ENCODE peak calls at places on chromosomes 4 and X, in seven cellular contexts. One of them, this sample, is unnamed.

GRCh38 chrX:323721-324628 is 5.4 kb upstream of the GTPBP6 start:
- DNase-seq in cardiac fibroblast: peak; percentile 68
- DNase-seq in Right ventricle myocardium superior: peak; percentile 55
- DNase-seq in EH: peak; percentile 39
- DNase-seq in HFFc6: peak; percentile 44
- DNase-seq in NCI-H2081: no peak
- DNase-seq in NCI-H146: no peak
- DNase-seq in this sample: no peak

GRCh38 chr4:148166132-148166531 is 276.1 kb downstream of the NR3C2 start:
- DNase-seq in HFFc6: no peak
- DNase-seq in Right ventricle myocardium superior: no peak
- DNase-seq in cardiac fibroblast: peak; percentile 30
- DNase-seq in NCI-H146: no peak
- DNase-seq in EH: peak; percentile 33
- DNase-seq in NCI-H2081: no peak
- DNase-seq in this sample: no peak

GRCh38 chr4:63123441-63123840 is 1285.8 kb downstream of the TECRL start:
- DNase-seq in HFFc6: no peak
- DNase-seq in Right ventricle myocardium superior: no peak
- DNase-seq in NCI-H2081: no peak
- DNase-seq in NCI-H146: no peak
- DNase-seq in EH: no peak
- DNase-seq in cardiac fibroblast: no peak
- DNase-seq in this sample: no peak

GRCh38 chrX:145825896-145826295 is 8.3 kb downstream of the SLITRK2 start:
- DNase-seq in Right ventricle myocardium superior: no peak
- DNase-seq in EH: no peak
- DNase-seq in NCI-H146: no peak
- DNase-seq in NCI-H2081: no peak
- DNase-seq in cardiac fibroblast: peak; percentile 1
- DNase-seq in HFFc6: no peak
- DNase-seq in this sample: no peak

GRCh38 chr4:97984545-97985131 is 158.6 kb downstream of the STPG2 start:
- DNase-seq in NCI-H2081: no peak
- DNase-seq in NCI-H146: no peak
- DNase-seq in cardiac fibroblast: no peak
- DNase-seq in HFFc6: no peak
- DNase-seq in Right ventricle myocardium superior: no peak
- DNase-seq in EH: no peak
- DNase-seq in this sample: peak; percentile 0

GRCh38 chr4:42709392-42710065 is 52.6 kb upstream of the ATP8A1 start:
- DNase-seq in cardiac fibroblast: no peak
- DNase-seq in Right ventricle myocardium superior: no peak
- DNase-seq in HFFc6: no peak
- DNase-seq in EH: no peak
- DNase-seq in NCI-H146: no peak
- DNase-seq in NCI-H2081: no peak
- DNase-seq in this sample: no peak

GRCh38 chr4:25925486-25926201 is 11.6 kb downstream of the SMIM20 start:
- DNase-seq in NCI-H2081: peak; percentile 79
- DNase-seq in cardiac fibroblast: peak; percentile 55
- DNase-seq in HFFc6: peak; percentile 37
- DNase-seq in NCI-H146: peak; percentile 61
- DNase-seq in Right ventricle myocardium superior: peak; percentile 65
- DNase-seq in EH: peak; percentile 52
- DNase-seq in this sample: peak; percentile 71

GRCh38 chr4:25913056-25913850 is 767 bp upstream of the SMIM20 start:
- DNase-seq in cardiac fibroblast: no peak
- DNase-seq in Right ventricle myocardium superior: peak; percentile 51
- DNase-seq in EH: no peak
- DNase-seq in NCI-H2081: peak; percentile 61
- DNase-seq in NCI-H146: peak; percentile 79
- DNase-seq in HFFc6: no peak
- DNase-seq in this sample: peak; percentile 78

GRCh38 chr4:98996056-98996941 is 778 bp downstream of the METAP1 start:
- DNase-seq in cardiac fibroblast: peak; percentile 33
- DNase-seq in NCI-H146: peak; percentile 34
- DNase-seq in Right ventricle myocardium superior: no peak
- DNase-seq in EH: peak; percentile 41
- DNase-seq in NCI-H2081: peak; percentile 29
- DNase-seq in HFFc6: peak; percentile 16
- DNase-seq in this sample: peak; percentile 71

GRCh38 chr4:106569151-106570029 is 200.8 kb upstream of the GIMD1 start:
- DNase-seq in Right ventricle myocardium superior: no peak
- DNase-seq in EH: peak; percentile 36
- DNase-seq in NCI-H146: no peak
- DNase-seq in cardiac fibroblast: no peak
- DNase-seq in HFFc6: peak; percentile 18
- DNase-seq in NCI-H2081: no peak
- DNase-seq in this sample: no peak

GRCh38 chrX:295136-295535 is 14.0 kb downstream of the PLCXD1 start:
- DNase-seq in NCI-H146: no peak
- DNase-seq in EH: no peak
- DNase-seq in NCI-H2081: no peak
- DNase-seq in Right ventricle myocardium superior: peak; percentile 28
- DNase-seq in HFFc6: no peak
- DNase-seq in cardiac fibroblast: no peak
- DNase-seq in this sample: no peak

GRCh38 chrX:46433892-46434291 is 111.3 kb downstream of the ZNF674 start:
- DNase-seq in EH: peak; percentile 69
- DNase-seq in HFFc6: peak; percentile 41
- DNase-seq in cardiac fibroblast: peak; percentile 7
- DNase-seq in Right ventricle myocardium superior: no peak
- DNase-seq in NCI-H146: no peak
- DNase-seq in NCI-H2081: no peak
- DNase-seq in this sample: peak; percentile 28

GRCh38 chrX:10350991-10351390 is 194.2 kb downstream of the CLCN4 start:
- DNase-seq in cardiac fibroblast: peak; percentile 8
- DNase-seq in EH: peak; percentile 79
- DNase-seq in Right ventricle myocardium superior: no peak
- DNase-seq in NCI-H2081: no peak
- DNase-seq in HFFc6: peak; percentile 40
- DNase-seq in NCI-H146: no peak
- DNase-seq in this sample: no peak